ENCODE peak calls at places on chromosome 1, in five cellular contexts. D is neuronal stem cell, K is H1, V is IMR-90, R is mesenchymal stem cell. W is an unnamed sample.

GRCh38 chr1:50343323-50343722 is 79.9 kb downstream of the DMRTA2 start:
- DNase-seq in K (no peak), R (no peak), D (no peak), V (no peak), W (no peak)

GRCh38 chr1:9842073-9842711 is 18.4 kb upstream of the CLSTN1 start:
- DNase-seq in D (no peak), V (peak; percentile 13), R (no peak), K (no peak), W (no peak)

GRCh38 chr1:228073870-228074545 is 8.5 kb upstream of the ARF1 start:
- DNase-seq in D (peak; percentile 56), V (no peak), K (peak; percentile 74), R (no peak), W (peak; percentile 54)

GRCh38 chr1:234721476-234722266 is 111.7 kb upstream of the IRF2BP2 start:
- DNase-seq in R (peak; percentile 69), V (peak; percentile 98), D (no peak), K (no peak), W (no peak)

GRCh38 chr1:53603431-53603830 is 135.5 kb downstream of the GLIS1 start:
- DNase-seq in V (no peak), K (no peak), R (no peak), D (no peak), W (no peak)

GRCh38 chr1:55050283-55050682 is 10.9 kb downstream of the PCSK9 start:
- DNase-seq in R (no peak), V (peak; percentile 62), D (no peak), K (no peak), W (no peak)

GRCh38 chr1:12552111-12552888 is 65.7 kb downstream of the DHRS3 start:
- DNase-seq in K (no peak), R (no peak), D (no peak), V (no peak), W (no peak)

GRCh38 chr1:27979859-27980201 is 20.1 kb downstream of the XKR8 start:
- DNase-seq in D (no peak), R (no peak), V (no peak), K (no peak), W (no peak)

GRCh38 chr1:222979561-222979960 is 163.5 kb downstream of the TLR5 start:
- DNase-seq in K (no peak), R (no peak), D (no peak), V (no peak), W (no peak)

GRCh38 chr1:167687919-167688519 is 33.8 kb upstream of the MPZL1 start:
- DNase-seq in R (peak; percentile 80), V (peak; percentile 78), K (peak; percentile 95), D (peak; percentile 89), W (peak; percentile 79)

GRCh38 chr1:90993245-90993644 is 28.6 kb downstream of the ZNF644 start:
- DNase-seq in K (no peak), D (no peak), R (no peak), V (no peak), W (no peak)

GRCh38 chr1:88998716-88999115 is 6.3 kb upstream of the KYAT3 start:
- DNase-seq in R (peak; percentile 73), V (peak; percentile 69), D (peak; percentile 67), K (no peak), W (no peak)

GRCh38 chr1:205980182-205980830 is 22.9 kb downstream of the RAB7B start:
- DNase-seq in K (no peak), R (no peak), D (no peak), V (no peak), W (no peak)

GRCh38 chr1:200355815-200356214 is 54.0 kb downstream of the ZNF281 start:
- DNase-seq in K (no peak), R (no peak), V (no peak), D (no peak), W (no peak)

GRCh38 chr1:47164552-47164951 is 25.3 kb downstream of the PDZK1IP1 start:
- DNase-seq in K (no peak), V (no peak), R (no peak), D (no peak), W (no peak)

GRCh38 chr1:183328371-183328770 is 89.8 kb downstream of the NMNAT2 start:
- DNase-seq in V (no peak), D (no peak), R (no peak), K (no peak), W (no peak)

GRCh38 chr1:20702416-20702815 is 15.4 kb downstream of the KIF17 start:
- DNase-seq in K (no peak), R (peak; percentile 16), V (peak; percentile 39), D (no peak), W (no peak)

GRCh38 chr1:29657816-29658215 is 421.5 kb downstream of the PTPRU start:
- DNase-seq in K (no peak), R (no peak), D (no peak), V (no peak), W (no peak)

GRCh38 chr1:20105856-20106255 is 13.5 kb downstream of the PLA2G2D start:
- DNase-seq in V (no peak), K (no peak), R (no peak), D (no peak), W (no peak)

GRCh38 chr1:91591175-91591968 is 90.7 kb downstream of the CDC7 start:
- DNase-seq in D (no peak), K (no peak), V (no peak), R (no peak), W (no peak)

GRCh38 chr1:31580513-31580870 is 4.2 kb downstream of the TINAGL1 start:
- DNase-seq in V (peak; percentile 28), K (no peak), R (no peak), D (no peak), W (no peak)

GRCh38 chr1:150973258-150973825 is 1.3 kb downstream of the CERS2 start:
- DNase-seq in R (peak; percentile 28), K (peak; percentile 59), D (no peak), V (no peak), W (no peak)

GRCh38 chr1:212700597-212700891 is 904 bp upstream of the BATF3 start:
- DNase-seq in D (no peak), K (no peak), R (no peak), V (no peak), W (no peak)
- H3K9ac ChIP-seq in D (no peak overlapping the region), K (no peak overlapping the region), R (peak overlapping the region; percentile 65), V (peak overlapping the region; percentile 18), W (no peak overlapping the region)

GRCh38 chr1:42768172-42768571 is 1.1 kb downstream of the C1orf50 start:
- DNase-seq in D (no peak), V (no peak), K (no peak), R (no peak), W (no peak)
- H4K91ac ChIP-seq in D (no peak overlapping the region), V (no peak overlapping the region), K (no peak overlapping the region), R (no peak overlapping the region), W (no peak overlapping the region)

DNA sequence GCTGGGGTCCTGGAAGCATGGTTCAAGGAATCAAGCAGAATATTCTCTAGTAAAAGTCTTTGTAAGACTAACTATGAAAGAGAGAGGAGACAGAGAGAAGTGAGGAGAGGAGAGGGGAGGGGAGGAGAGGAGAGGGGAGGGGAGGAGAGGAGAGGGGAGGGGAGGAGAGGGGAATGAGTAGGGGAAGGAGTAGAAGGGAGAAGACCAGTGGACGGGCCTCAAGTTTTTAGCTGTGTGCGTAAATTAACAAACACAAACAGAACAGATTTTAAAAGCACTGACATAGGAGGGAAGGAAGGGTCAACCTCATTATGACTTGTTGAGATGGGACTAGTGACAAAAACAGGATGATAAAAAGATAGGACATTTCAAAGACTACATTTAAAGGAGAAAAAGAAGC is 62.8 kb downstream of the ST3GAL3 start:
- DNase-seq in R (no peak), V (no peak), D (no peak), K (no peak), W (no peak)
- H3K9ac ChIP-seq in R (no peak overlapping the region), V (no peak overlapping the region), D (no peak overlapping the region), K (no peak overlapping the region), W (no peak overlapping the region)

DNA sequence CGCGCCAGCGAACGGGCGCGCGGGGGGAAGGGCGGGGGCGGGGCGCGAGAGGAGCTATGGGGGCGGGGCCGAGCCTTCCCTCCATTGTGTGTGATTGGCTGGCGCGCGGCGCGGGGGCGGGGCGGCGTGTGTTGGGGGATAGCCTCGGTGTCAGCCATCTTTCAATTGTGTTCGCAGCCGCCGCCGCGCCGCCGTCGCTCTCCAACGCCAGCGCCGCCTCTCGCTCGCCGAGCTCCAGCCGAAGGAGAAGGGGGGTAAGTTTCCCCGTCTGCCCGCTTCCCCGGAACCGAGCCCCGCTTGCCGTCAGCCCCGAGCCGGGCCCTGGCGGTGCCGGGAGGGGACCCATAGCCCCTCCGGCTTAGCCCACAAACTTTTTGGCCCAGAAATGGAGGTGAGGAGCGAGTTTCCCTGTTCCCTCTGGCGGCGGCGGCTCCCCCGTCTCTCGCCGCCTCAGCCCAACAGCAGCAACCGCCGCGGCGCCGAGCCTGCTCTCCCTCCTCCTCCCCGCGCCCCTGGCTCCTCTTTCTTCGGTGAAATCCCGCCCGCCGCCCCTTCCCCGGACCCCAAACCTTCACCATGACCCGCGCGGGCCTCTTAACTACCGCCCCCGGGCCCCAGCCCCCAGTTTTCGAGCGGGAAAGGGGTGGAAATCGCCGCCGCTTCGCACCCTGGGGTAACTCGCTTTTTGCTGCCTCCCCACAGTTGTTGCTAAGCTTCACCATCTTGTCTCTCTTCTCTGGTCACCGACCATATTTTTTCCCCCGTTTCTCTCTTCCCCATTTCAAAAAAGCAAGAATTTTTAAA is at the start of gene H3-3A:
- DNase-seq in R (peak; percentile 95), D (peak; percentile 96), K (peak; percentile 98), V (peak; percentile 90), W (peak; percentile 95)
- H4K91ac ChIP-seq in R (peak within 1 kb of the TSS; percentile 78), D (peak within 1 kb of the TSS; percentile 26), K (peak within 1 kb of the TSS; percentile 83), V (peak within 1 kb of the TSS; percentile 70), W (peak within 1 kb of the TSS; percentile 78)

GRCh38 chr1:153775432-153776311 is 465 bp downstream of the SLC27A3 start:
- DNase-seq in V (peak; percentile 50), K (peak; percentile 92), R (peak; percentile 68), D (peak; percentile 59), W (peak; percentile 95)
- H3K9ac ChIP-seq in V (peak overlapping the region; percentile 84), K (peak overlapping the region; percentile 82), R (peak overlapping the region; percentile 86), D (peak overlapping the region; percentile 91), W (peak overlapping the region; percentile 71)

GRCh38 chr1:40974945-40975344 is 4.6 kb upstream of the CTPS1 start:
- DNase-seq in K (no peak), V (no peak), R (no peak), D (no peak), W (no peak)
- H4K91ac ChIP-seq in K (no peak overlapping the region), V (peak overlapping the region; percentile 55), R (no peak overlapping the region), D (no peak overlapping the region), W (no peak overlapping the region)

DNA sequence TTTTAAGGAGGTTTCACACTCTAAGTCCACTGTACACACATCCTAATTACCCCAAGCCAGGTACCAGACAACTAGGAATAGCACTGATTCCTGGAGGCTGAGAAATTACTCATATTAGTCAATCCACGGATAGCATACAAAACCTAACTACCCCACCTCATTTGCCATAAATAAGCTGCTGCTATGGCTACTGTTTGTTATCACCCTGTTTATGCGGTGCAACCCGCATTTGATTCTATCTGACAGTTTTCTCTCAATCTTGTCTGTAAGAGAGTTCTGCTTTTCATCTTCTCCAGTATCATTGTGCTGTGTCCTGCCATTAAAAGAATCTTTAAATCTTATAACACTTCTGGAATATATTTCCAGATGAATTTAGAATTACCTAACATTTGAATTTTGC is 1496.5 kb downstream of the PLA2G4A start:
- DNase-seq in V (no peak), K (no peak), D (no peak), R (no peak), W (no peak)
- H3K9ac ChIP-seq in V (no peak overlapping the region), K (no peak overlapping the region), D (no peak overlapping the region), R (no peak overlapping the region), W (no peak overlapping the region)

W was measured in H9.